ENCODE peak calls at places on chromosomes 7 and 10, in seven cellular contexts. G is AG10803, Y is cardiac fibroblast, N is fibroblast of mammary gland, B is AG09319, E is mucosa of descending colon, S is WERI-Rb-1. K is an unnamed sample.

GRCh38 chr10:96208271-96208670 is 63.1 kb downstream of the BLNK start:
- DNase-seq in G (no peak), Y (no peak), N (no peak), B (no peak), E (no peak), S (no peak), K (no peak)

GRCh38 chr10:48458662-48459048 is 146.2 kb downstream of the ARHGAP22 start:
- DNase-seq in G (no peak), Y (no peak), N (no peak), B (no peak), E (no peak), S (peak), K (no peak)

GRCh38 chr10:97319671-97320479 is 804 bp downstream of the FRAT1 start:
- DNase-seq in G (no peak), Y (no peak), N (peak), B (no peak), E (peak), S (peak), K (peak)

GRCh38 chr10:36880898-36881297 is 244.5 kb upstream of the ANKRD30A start:
- DNase-seq in G (peak), Y (peak), N (peak), B (no peak), E (no peak), S (no peak), K (no peak)

GRCh38 chr7:44681645-44682044 is 67.0 kb upstream of the ZMIZ2 start:
- DNase-seq in G (no peak), Y (no peak), N (no peak), B (no peak), E (no peak), S (no peak), K (no peak)

GRCh38 chr10:117441812-117442443 is 66.7 kb upstream of the PDZD8 start:
- DNase-seq in G (peak), Y (peak), N (peak), B (peak), E (no peak), S (no peak), K (no peak)

GRCh38 chr7:141300816-141301215 is 227.0 kb downstream of the TMEM178B start:
- DNase-seq in G (no peak), Y (no peak), N (no peak), B (no peak), E (no peak), S (no peak), K (no peak)

GRCh38 chr10:70973275-70973674 is 84.9 kb upstream of the PCBD1 start:
- DNase-seq in G (no peak), Y (no peak), N (no peak), B (no peak), E (no peak), S (no peak), K (no peak)

GRCh38 chr7:2032030-2032875 is 200.5 kb downstream of the MAD1L1 start:
- DNase-seq in G (no peak), Y (peak), N (peak), B (no peak), E (peak), S (no peak), K (no peak)

GRCh38 chr10:124035928-124036558 is 57.4 kb downstream of the CHST15 start:
- DNase-seq in G (no peak), Y (no peak), N (no peak), B (no peak), E (peak), S (no peak), K (no peak)

GRCh38 chr7:54987772-54988171 is 31.0 kb upstream of the EGFR start:
- DNase-seq in G (no peak), Y (no peak), N (no peak), B (no peak), E (no peak), S (no peak), K (no peak)

GRCh38 chr10:92832998-92833642 is 15.2 kb upstream of the EXOC6 start:
- DNase-seq in G (no peak), Y (no peak), N (no peak), B (no peak), E (no peak), S (no peak), K (no peak)

GRCh38 chr10:63247771-63248170 is 114.6 kb downstream of the NRBF2 start:
- DNase-seq in G (no peak), Y (peak), N (no peak), B (no peak), E (no peak), S (no peak), K (no peak)

GRCh38 chr10:69327463-69328345 is 49.4 kb downstream of the HK1 start:
- DNase-seq in G (peak), Y (peak), N (peak), B (no peak), E (peak), S (no peak), K (no peak)

GRCh38 chr7:25454562-25455031 is 226.3 kb upstream of the NPVF start:
- DNase-seq in G (no peak), Y (peak), N (peak), B (no peak), E (no peak), S (no peak), K (no peak)

GRCh38 chr7:155764432-155764798 is 47.8 kb downstream of the SHH start:
- DNase-seq in G (no peak), Y (no peak), N (no peak), B (no peak), E (no peak), S (peak), K (peak)

GRCh38 chr10:120578890-120579289 is 121.9 kb downstream of the PLPP4 start:
- DNase-seq in G (no peak), Y (no peak), N (no peak), B (no peak), E (no peak), S (no peak), K (no peak)
- TF ChIP-seq CTCF in G (no peak), Y (no peak), N (no peak), B (no peak), E (no peak), S (peak), K (no peak)

DNA sequence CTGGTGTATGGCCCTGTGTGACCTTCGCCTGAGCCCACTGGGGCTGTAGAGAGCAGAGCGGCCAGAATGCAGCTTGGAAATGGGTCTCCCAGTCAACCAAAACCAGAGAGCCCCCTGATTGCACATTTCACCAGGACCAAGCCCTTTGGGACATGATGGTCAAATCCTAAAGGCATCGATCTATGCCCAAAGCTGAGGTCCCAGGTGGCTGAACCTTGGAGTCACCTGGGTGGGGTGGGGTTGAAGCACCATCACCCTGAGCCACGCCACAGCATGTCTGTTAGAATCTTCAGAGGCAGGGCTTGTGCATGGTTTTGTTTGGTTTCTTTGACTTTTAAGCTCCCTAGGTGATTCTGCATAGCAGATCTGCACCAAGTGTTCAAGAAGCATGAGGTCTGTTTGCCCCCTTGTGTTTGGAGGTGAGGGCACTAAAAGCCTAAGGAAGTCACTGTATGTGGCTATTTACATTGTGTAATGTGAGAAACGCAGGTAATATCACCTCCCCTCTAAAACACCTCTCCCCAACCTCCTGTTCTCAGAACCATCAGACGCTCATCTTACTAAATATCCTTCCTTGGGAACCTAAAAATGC is 9.6 kb downstream of the PKD1L1 start:
- DNase-seq in G (no peak), Y (peak), N (no peak), B (no peak), E (no peak), S (no peak), K (no peak)
- TF ChIP-seq CTCF in G (no peak), Y (no peak), N (no peak), B (no peak), E (no peak), S (no peak), K (no peak)

DNA sequence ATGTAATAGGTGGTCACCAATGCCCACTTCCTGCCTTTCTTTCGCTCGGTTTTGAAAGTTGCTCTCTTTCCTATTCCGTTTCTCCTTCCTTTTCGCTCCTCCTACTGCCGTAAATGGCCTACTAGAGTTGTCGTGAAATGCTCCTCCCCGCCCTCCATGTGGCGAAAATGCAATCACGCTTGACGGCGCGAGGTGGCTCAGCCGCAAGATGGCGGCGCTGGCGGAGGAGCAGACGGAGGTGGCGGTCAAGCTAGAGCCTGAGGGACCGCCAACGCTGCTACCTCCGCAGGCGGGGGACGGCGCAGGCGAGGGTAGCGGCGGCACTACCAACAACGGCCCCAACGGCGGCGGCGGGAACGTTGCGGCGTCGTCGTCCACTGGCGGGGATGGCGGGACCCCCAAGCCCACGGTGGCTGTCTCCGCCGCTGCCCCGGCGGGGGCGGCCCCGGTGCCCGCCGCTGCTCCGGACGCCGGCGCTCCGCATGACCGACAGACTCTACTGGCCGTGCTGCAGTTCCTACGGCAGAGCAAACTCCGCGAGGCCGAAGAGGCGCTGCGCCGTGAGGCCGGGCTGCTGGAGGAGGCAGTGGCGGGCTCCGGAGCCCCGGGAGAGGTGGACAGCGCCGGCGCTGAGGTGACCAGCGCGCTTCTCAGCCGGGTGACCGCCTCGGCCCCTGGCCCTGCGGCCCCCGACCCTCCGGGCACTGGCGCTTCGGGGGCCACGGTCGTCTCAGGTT is at the start of gene TAF5:
- DNase-seq in G (peak), Y (peak), N (peak), B (peak), E (peak), S (peak), K (peak)
- TF ChIP-seq CTCF in G (no peak), Y (no peak), N (no peak), B (no peak), E (no peak), S (no peak), K (no peak)

DNA sequence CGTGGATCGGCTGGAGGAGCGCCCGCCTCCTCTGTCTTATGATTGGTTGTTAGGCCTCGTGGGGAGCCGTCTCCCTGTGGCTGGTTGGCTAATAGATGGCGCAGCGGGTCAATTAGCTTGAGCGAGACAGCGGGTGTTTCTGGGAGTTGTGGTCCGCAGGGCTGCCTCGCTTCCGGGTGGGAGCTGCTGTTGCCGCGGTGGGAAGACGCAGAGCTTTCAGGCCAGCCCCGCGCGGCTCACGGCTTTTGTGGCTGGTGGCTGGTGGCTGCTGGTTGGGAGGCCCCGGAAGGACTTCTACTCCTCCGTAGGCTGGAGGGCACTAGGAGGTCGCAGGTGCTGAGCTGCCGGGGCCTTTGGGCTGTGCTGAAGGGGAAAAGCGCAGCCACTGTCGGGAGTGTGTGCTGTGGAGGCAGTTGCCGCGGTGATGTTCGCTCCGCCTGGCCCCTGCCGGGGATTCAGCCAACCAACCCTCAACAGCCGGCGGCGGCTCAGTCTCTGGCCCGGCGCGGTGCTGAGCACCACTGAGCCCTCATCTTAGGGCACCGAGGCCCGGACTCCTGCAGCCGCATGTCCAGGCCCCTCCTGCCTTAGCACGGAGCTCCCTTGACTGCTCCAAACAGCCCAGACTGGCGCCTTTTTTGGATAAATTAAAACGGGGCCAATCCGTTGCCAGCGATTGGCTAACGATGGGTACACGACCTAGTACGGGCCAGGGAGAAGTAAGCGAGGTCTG is 651 bp upstream of the C10orf143 start:
- DNase-seq in G (peak), Y (peak), N (peak), B (peak), E (peak), S (peak), K (peak)
- TF ChIP-seq CTCF in G (peak), Y (no peak), N (no peak), B (no peak), E (no peak), S (no peak), K (no peak)

K was measured in glutamatergic neuron.